ENCODE peak calls at places on chromosomes 13 and 19, in seven cellular contexts. K, N, B, P, C, G and V are unnamed samples.

GRCh38 chr13:93476175-93476574 is 249.6 kb downstream of the GPC6 start:
- DNase-seq in K (no peak), N (no peak), B (no peak), P (no peak), C (no peak), G (no peak), V (no peak)

GRCh38 chr19:13794388-13794751 is 873 bp upstream of the ZSWIM4 start:
- DNase-seq in K (no peak), N (no peak), B (no peak), P (no peak), C (no peak), G (no peak), V (peak; percentile 34)

GRCh38 chr13:94120878-94121277 is 358.6 kb downstream of the DCT start:
- DNase-seq in K (no peak), N (no peak), B (no peak), P (no peak), C (no peak), G (no peak), V (no peak)

GRCh38 chr19:7775761-7776160 is 12.7 kb downstream of the CLEC4M start:
- DNase-seq in K (no peak), N (no peak), B (no peak), P (no peak), C (no peak), G (no peak), V (no peak)

GRCh38 chr19:51664997-51665396 is 18.4 kb upstream of the SIGLEC14 start:
- DNase-seq in K (no peak), N (no peak), B (no peak), P (no peak), C (no peak), G (no peak), V (no peak)

GRCh38 chr19:9842834-9843625 is 7.9 kb downstream of the PIN1 start:
- DNase-seq in K (no peak), N (no peak), B (no peak), P (no peak), C (no peak), G (no peak), V (no peak)

GRCh38 chr13:111006508-111007031 is 91.7 kb upstream of the ANKRD10 start:
- DNase-seq in K (peak; percentile 63), N (no peak), B (no peak), P (no peak), C (no peak), G (no peak), V (no peak)

GRCh38 chr19:2478324-2478755 is 2.4 kb downstream of the GADD45B start:
- DNase-seq in K (peak; percentile 81), N (no peak), B (peak; percentile 51), P (peak; percentile 71), C (peak; percentile 68), G (peak; percentile 51), V (peak; percentile 98)

GRCh38 chr13:43475135-43475534 is 311.6 kb downstream of the ENOX1 start:
- DNase-seq in K (no peak), N (no peak), B (no peak), P (no peak), C (no peak), G (no peak), V (no peak)

GRCh38 chr19:944171-944567 is 18.3 kb downstream of the ARID3A start:
- DNase-seq in K (no peak), N (no peak), B (no peak), P (no peak), C (no peak), G (no peak), V (peak; percentile 46)

GRCh38 chr19:17847538-17848366 is at the start of gene JAK3:
- DNase-seq in K (peak; percentile 97), N (no peak), B (peak; percentile 72), P (no peak), C (no peak), G (no peak), V (no peak)

GRCh38 chr13:98837896-98838295 is 85.4 kb upstream of the SLC15A1 start:
- DNase-seq in K (no peak), N (no peak), B (no peak), P (no peak), C (no peak), G (no peak), V (no peak)

GRCh38 chr19:6935618-6936017 is 48.2 kb downstream of the ADGRE1 start:
- DNase-seq in K (no peak), N (no peak), B (no peak), P (no peak), C (no peak), G (no peak), V (no peak)

GRCh38 chr19:1064661-1065605 is 2.0 kb upstream of the ARHGAP45 start:
- DNase-seq in K (peak; percentile 91), N (no peak), B (peak; percentile 66), P (peak; percentile 42), C (peak; percentile 67), G (peak; percentile 33), V (peak; percentile 64)

GRCh38 chr13:41456768-41457588 is at the start of gene RGCC:
- DNase-seq in K (peak; percentile 89), N (no peak), B (peak; percentile 79), P (no peak), C (no peak), G (peak; percentile 43), V (peak; percentile 34)

GRCh38 chr13:107461751-107462150 is 753.6 kb downstream of the LIG4 start:
- DNase-seq in K (no peak), N (no peak), B (no peak), P (no peak), C (no peak), G (no peak), V (no peak)

GRCh38 chr19:14775855-14776254 is 2.5 kb downstream of the ADGRE2 start:
- DNase-seq in K (no peak), N (no peak), B (no peak), P (no peak), C (no peak), G (no peak), V (peak; percentile 86)

GRCh38 chr13:20973886-20974285 is 71.3 kb upstream of the XPO4 start:
- DNase-seq in K (no peak), N (no peak), B (no peak), P (no peak), C (no peak), G (no peak), V (no peak)

GRCh38 chr19:40091205-40092129 is 724 bp upstream of the ZNF780A start:
- DNase-seq in K (no peak), N (no peak), B (no peak), P (no peak), C (no peak), G (no peak), V (no peak)

GRCh38 chr13:81988542-81988941 is 1647.6 kb upstream of the SPRY2 start:
- DNase-seq in K (no peak), N (no peak), B (no peak), P (no peak), C (no peak), G (no peak), V (no peak)

GRCh38 chr13:49669735-49670309 is 21.5 kb downstream of the EBPL start:
- DNase-seq in K (peak; percentile 83), N (peak; percentile 7), B (no peak), P (peak; percentile 52), C (peak; percentile 45), G (no peak), V (peak; percentile 36)

GRCh38 chr13:50124536-50125305 is 109.5 kb downstream of the KCNRG start:
- DNase-seq in K (peak; percentile 83), N (peak; percentile 88), B (peak; percentile 91), P (peak; percentile 89), C (peak; percentile 95), G (peak; percentile 84), V (no peak)

GRCh38 chr19:30449673-30450072 is 77.5 kb downstream of the ZNF536 start:
- DNase-seq in K (no peak), N (no peak), B (no peak), P (no peak), C (no peak), G (no peak), V (no peak)

GRCh38 chr13:35768126-35768525 is 291.6 kb upstream of the MAB21L1 start:
- DNase-seq in K (no peak), N (no peak), B (no peak), P (peak; percentile 78), C (peak; percentile 64), G (peak; percentile 37), V (no peak)

GRCh38 chr19:913080-913748 is at the start of gene R3HDM4:
- DNase-seq in K (peak; percentile 86), N (no peak), B (peak; percentile 80), P (peak; percentile 26), C (no peak), G (peak; percentile 71), V (peak; percentile 31)

GRCh38 chr13:37598572-37598971 is at the start of gene POSTN:
- DNase-seq in K (no peak), N (no peak), B (no peak), P (no peak), C (no peak), G (no peak), V (no peak)

GRCh38 chr13:65606622-65607021 is 1623.5 kb downstream of the PCDH9 start:
- DNase-seq in K (no peak), N (no peak), B (no peak), P (no peak), C (no peak), G (no peak), V (no peak)

GRCh38 chr19:5697890-5698634 is 8.0 kb downstream of the RPL36 start:
- DNase-seq in K (peak; percentile 51), N (no peak), B (no peak), P (no peak), C (no peak), G (no peak), V (no peak)

GRCh38 chr13:46795321-46795720 is 1.6 kb downstream of the ESD start:
- DNase-seq in K (no peak), N (no peak), B (no peak), P (no peak), C (no peak), G (no peak), V (no peak)

GRCh38 chr13:30079501-30079900 is 227.8 kb downstream of the KATNAL1 start:
- DNase-seq in K (no peak), N (no peak), B (no peak), P (no peak), C (no peak), G (no peak), V (no peak)